ENCODE peak calls at places on chromosome 20, in eight cellular contexts. One of them, this sample, is unnamed.

GRCh38 chr20:40561187-40561586 is 127.8 kb downstream of the MAFB start:
- DNase-seq in skeletal muscle cell: no peak
- DNase-seq in NCI-H1105: no peak
- DNase-seq in H9: no peak
- DNase-seq in heart left ventricle: no peak
- DNase-seq in NCI-H2081: no peak
- DNase-seq in RWPE1: no peak
- DNase-seq in C1 segment of cervical spinal cord: no peak
- DNase-seq in this sample: no peak

GRCh38 chr20:44309763-44310663 is 989 bp downstream of the FITM2 start:
- DNase-seq in NCI-H2081: no peak
- DNase-seq in skeletal muscle cell: peak; percentile 36
- DNase-seq in RWPE1: no peak
- DNase-seq in C1 segment of cervical spinal cord: no peak
- DNase-seq in NCI-H1105: no peak
- DNase-seq in H9: no peak
- DNase-seq in heart left ventricle: peak; percentile 77
- DNase-seq in this sample: peak; percentile 82

GRCh38 chr20:25324412-25324811 is 66.2 kb downstream of the ABHD12 start:
- DNase-seq in heart left ventricle: peak; percentile 67
- DNase-seq in C1 segment of cervical spinal cord: peak; percentile 34
- DNase-seq in RWPE1: no peak
- DNase-seq in skeletal muscle cell: no peak
- DNase-seq in NCI-H2081: no peak
- DNase-seq in NCI-H1105: no peak
- DNase-seq in H9: peak; percentile 20
- DNase-seq in this sample: peak; percentile 88

GRCh38 chr20:41058007-41058673 is 29.5 kb downstream of the TOP1 start:
- DNase-seq in skeletal muscle cell: peak; percentile 84
- DNase-seq in NCI-H2081: no peak
- DNase-seq in C1 segment of cervical spinal cord: peak; percentile 5
- DNase-seq in H9: no peak
- DNase-seq in heart left ventricle: no peak
- DNase-seq in RWPE1: peak; percentile 46
- DNase-seq in NCI-H1105: no peak
- DNase-seq in this sample: no peak

GRCh38 chr20:49641683-49642649 is 71.7 kb downstream of the B4GALT5 start:
- DNase-seq in RWPE1: no peak
- DNase-seq in heart left ventricle: no peak
- DNase-seq in skeletal muscle cell: no peak
- DNase-seq in NCI-H2081: no peak
- DNase-seq in NCI-H1105: peak; percentile 63
- DNase-seq in C1 segment of cervical spinal cord: no peak
- DNase-seq in H9: no peak
- DNase-seq in this sample: no peak

GRCh38 chr20:11777861-11778570 is 139.7 kb upstream of the BTBD3 start:
- DNase-seq in NCI-H1105: peak; percentile 91
- DNase-seq in skeletal muscle cell: no peak
- DNase-seq in C1 segment of cervical spinal cord: no peak
- DNase-seq in H9: no peak
- DNase-seq in heart left ventricle: no peak
- DNase-seq in RWPE1: no peak
- DNase-seq in NCI-H2081: peak; percentile 81
- DNase-seq in this sample: no peak

GRCh38 chr20:20360464-20360863 is 7.4 kb upstream of the INSM1 start:
- DNase-seq in NCI-H1105: peak; percentile 82
- DNase-seq in H9: peak; percentile 52
- DNase-seq in heart left ventricle: no peak
- DNase-seq in NCI-H2081: peak; percentile 84
- DNase-seq in skeletal muscle cell: peak; percentile 27
- DNase-seq in C1 segment of cervical spinal cord: no peak
- DNase-seq in RWPE1: peak; percentile 69
- DNase-seq in this sample: no peak

GRCh38 chr20:31573555-31574295 is 31.4 kb upstream of the ID1 start:
- DNase-seq in heart left ventricle: no peak
- DNase-seq in NCI-H1105: peak; percentile 82
- DNase-seq in skeletal muscle cell: no peak
- DNase-seq in H9: no peak
- DNase-seq in RWPE1: no peak
- DNase-seq in NCI-H2081: peak; percentile 91
- DNase-seq in C1 segment of cervical spinal cord: no peak
- DNase-seq in this sample: no peak

GRCh38 chr20:43658068-43658722 is 8.7 kb upstream of the MYBL2 start:
- DNase-seq in RWPE1: peak; percentile 49
- DNase-seq in C1 segment of cervical spinal cord: no peak
- DNase-seq in heart left ventricle: no peak
- DNase-seq in H9: no peak
- DNase-seq in NCI-H1105: no peak
- DNase-seq in NCI-H2081: no peak
- DNase-seq in skeletal muscle cell: no peak
- DNase-seq in this sample: no peak

GRCh38 chr20:62056377-62056776 is 9.3 kb downstream of the TAF4 start:
- DNase-seq in RWPE1: no peak
- DNase-seq in skeletal muscle cell: no peak
- DNase-seq in heart left ventricle: no peak
- DNase-seq in C1 segment of cervical spinal cord: no peak
- DNase-seq in NCI-H1105: no peak
- DNase-seq in NCI-H2081: no peak
- DNase-seq in H9: no peak
- DNase-seq in this sample: no peak

GRCh38 chr20:33079267-33079666 is at the start of gene BPIFB4:
- DNase-seq in C1 segment of cervical spinal cord: no peak
- DNase-seq in skeletal muscle cell: peak; percentile 9
- DNase-seq in H9: no peak
- DNase-seq in heart left ventricle: no peak
- DNase-seq in NCI-H1105: no peak
- DNase-seq in NCI-H2081: no peak
- DNase-seq in RWPE1: no peak
- DNase-seq in this sample: no peak

GRCh38 chr20:24027229-24027628 is 38.6 kb upstream of the GGTLC1 start:
- DNase-seq in RWPE1: no peak
- DNase-seq in NCI-H2081: no peak
- DNase-seq in skeletal muscle cell: no peak
- DNase-seq in NCI-H1105: no peak
- DNase-seq in H9: no peak
- DNase-seq in heart left ventricle: peak; percentile 71
- DNase-seq in C1 segment of cervical spinal cord: peak; percentile 17
- DNase-seq in this sample: peak; percentile 74

GRCh38 chr20:56630506-56631317 is 1.6 kb downstream of the TFAP2C start:
- DNase-seq in H9: peak; percentile 57
- DNase-seq in C1 segment of cervical spinal cord: no peak
- DNase-seq in NCI-H2081: no peak
- DNase-seq in RWPE1: peak; percentile 71
- DNase-seq in heart left ventricle: no peak
- DNase-seq in NCI-H1105: no peak
- DNase-seq in skeletal muscle cell: no peak
- DNase-seq in this sample: no peak

GRCh38 chr20:49392745-49393144 is 89.7 kb downstream of the KCNB1 start:
- DNase-seq in C1 segment of cervical spinal cord: no peak
- DNase-seq in H9: no peak
- DNase-seq in NCI-H2081: no peak
- DNase-seq in skeletal muscle cell: no peak
- DNase-seq in NCI-H1105: peak; percentile 43
- DNase-seq in RWPE1: no peak
- DNase-seq in heart left ventricle: no peak
- DNase-seq in this sample: no peak

GRCh38 chr20:63520939-63521601 is 505 bp downstream of the PPDPF start:
- DNase-seq in skeletal muscle cell: peak; percentile 8
- DNase-seq in heart left ventricle: peak; percentile 78
- DNase-seq in NCI-H2081: peak; percentile 46
- DNase-seq in NCI-H1105: peak; percentile 40
- DNase-seq in C1 segment of cervical spinal cord: peak; percentile 74
- DNase-seq in RWPE1: peak; percentile 92
- DNase-seq in H9: peak; percentile 54
- DNase-seq in this sample: peak; percentile 95

GRCh38 chr20:16821211-16822089 is 73.3 kb downstream of the OTOR start:
- DNase-seq in heart left ventricle: no peak
- DNase-seq in H9: peak; percentile 57
- DNase-seq in skeletal muscle cell: no peak
- DNase-seq in C1 segment of cervical spinal cord: no peak
- DNase-seq in NCI-H1105: peak; percentile 16
- DNase-seq in RWPE1: peak; percentile 39
- DNase-seq in NCI-H2081: peak; percentile 39
- DNase-seq in this sample: no peak

This sample was measured in lower leg skin.